ENCODE peak calls at places on chromosome 20, in nine cellular contexts. E, T, M, N, S, F, I, Q and V are unnamed samples.

GRCh38 chr20:2713285-2713684 is 20.7 kb downstream of the EBF4 start:
- DNase-seq in E (peak; percentile 52), T (no peak), M (no peak), N (no peak), S (no peak), F (no peak), I (no peak), Q (no peak), V (no peak)

GRCh38 chr20:36575066-36575743 is 1.8 kb downstream of the TGIF2 start:
- DNase-seq in E (peak; percentile 73), T (peak; percentile 36), M (peak; percentile 46), N (peak; percentile 50), S (peak; percentile 80), F (peak; percentile 33), I (no peak), Q (peak; percentile 52), V (no peak)

GRCh38 chr20:50744143-50744792 is 12.9 kb downstream of the PARD6B start:
- DNase-seq in E (peak; percentile 96), T (peak; percentile 62), M (peak; percentile 56), N (peak; percentile 53), S (peak; percentile 69), F (peak; percentile 67), I (no peak), Q (peak; percentile 70), V (peak; percentile 27)

GRCh38 chr20:16240355-16240754 is 332.9 kb downstream of the KIF16B start:
- DNase-seq in E (no peak), T (no peak), M (no peak), N (no peak), S (no peak), F (no peak), I (no peak), Q (no peak), V (no peak)

GRCh38 chr20:32963176-32963575 is 41.1 kb downstream of the SUN5 start:
- DNase-seq in E (no peak), T (no peak), M (no peak), N (no peak), S (no peak), F (no peak), I (peak; percentile 63), Q (no peak), V (no peak)

GRCh38 chr20:19889011-19889953 is 127.9 kb upstream of the NAA20 start:
- DNase-seq in E (no peak), T (no peak), M (peak; percentile 66), N (peak; percentile 83), S (no peak), F (peak; percentile 40), I (peak; percentile 80), Q (peak; percentile 74), V (no peak)

GRCh38 chr20:59933849-59934585 is 580 bp upstream of the SYCP2 start:
- DNase-seq in E (peak; percentile 49), T (peak; percentile 83), M (peak; percentile 86), N (peak; percentile 86), S (peak; percentile 75), F (peak; percentile 84), I (peak; percentile 95), Q (peak; percentile 88), V (no peak)

GRCh38 chr20:36340593-36340990 is 34.5 kb downstream of the DLGAP4 start:
- DNase-seq in E (no peak), T (no peak), M (no peak), N (no peak), S (no peak), F (no peak), I (no peak), Q (peak; percentile 34), V (no peak)

GRCh38 chr20:34771680-34772081 is 53.8 kb downstream of the NCOA6 start:
- DNase-seq in E (no peak), T (no peak), M (no peak), N (no peak), S (peak; percentile 24), F (no peak), I (no peak), Q (no peak), V (no peak)

GRCh38 chr20:32333988-32334885 is 23.9 kb upstream of the ASXL1 start:
- DNase-seq in E (no peak), T (no peak), M (peak; percentile 68), N (peak; percentile 77), S (peak; percentile 76), F (peak; percentile 35), I (peak; percentile 87), Q (no peak), V (no peak)

GRCh38 chr20:59452856-59453255 is 151.5 kb upstream of the PHACTR3 start:
- DNase-seq in E (no peak), T (no peak), M (no peak), N (no peak), S (no peak), F (no peak), I (peak; percentile 62), Q (no peak), V (no peak)

GRCh38 chr20:5722927-5723326 is 27.3 kb upstream of the SHLD1 start:
- DNase-seq in E (no peak), T (no peak), M (no peak), N (no peak), S (no peak), F (no peak), I (no peak), Q (no peak), V (no peak)

GRCh38 chr20:16115891-16116577 is 457.2 kb downstream of the KIF16B start:
- DNase-seq in E (no peak), T (peak; percentile 8), M (peak; percentile 23), N (no peak), S (peak; percentile 42), F (no peak), I (no peak), Q (no peak), V (no peak)

GRCh38 chr20:13684566-13685222 is 46.0 kb upstream of the TASP1 start:
- DNase-seq in E (no peak), T (no peak), M (no peak), N (no peak), S (no peak), F (no peak), I (no peak), Q (no peak), V (no peak)

GRCh38 chr20:49557449-49557848 is 10.5 kb downstream of the PTGIS start:
- DNase-seq in E (no peak), T (no peak), M (no peak), N (no peak), S (no peak), F (no peak), I (no peak), Q (no peak), V (no peak)

GRCh38 chr20:44279228-44279627 is 31.8 kb downstream of the FITM2 start:
- DNase-seq in E (no peak), T (no peak), M (no peak), N (no peak), S (no peak), F (no peak), I (no peak), Q (no peak), V (no peak)

GRCh38 chr20:4084721-4085120 is 69.4 kb upstream of the RNF24 start:
- DNase-seq in E (no peak), T (no peak), M (no peak), N (no peak), S (no peak), F (no peak), I (no peak), Q (no peak), V (no peak)

GRCh38 chr20:4087923-4088322 is 72.6 kb upstream of the RNF24 start:
- DNase-seq in E (no peak), T (no peak), M (no peak), N (no peak), S (no peak), F (no peak), I (no peak), Q (no peak), V (no peak)

GRCh38 chr20:62793757-62794006 is 2.6 kb upstream of the MRGBP start:
- DNase-seq in E (no peak), T (no peak), M (no peak), N (no peak), S (no peak), F (no peak), I (no peak), Q (no peak), V (no peak)
- H3K4me1 ChIP-seq in E (peaks cover 51% of the 10 kb centered on the region), T (peaks cover 14% of the 10 kb centered on the region), M (peaks cover 14% of the 10 kb centered on the region), N (peaks cover 34% of the 10 kb centered on the region), S (peaks cover 16% of the 10 kb centered on the region), F (peaks cover 16% of the 10 kb centered on the region), I (peaks cover 5% of the 10 kb centered on the region), Q (peaks cover 6% of the 10 kb centered on the region), V (peaks cover 3% of the 10 kb centered on the region)

DNA sequence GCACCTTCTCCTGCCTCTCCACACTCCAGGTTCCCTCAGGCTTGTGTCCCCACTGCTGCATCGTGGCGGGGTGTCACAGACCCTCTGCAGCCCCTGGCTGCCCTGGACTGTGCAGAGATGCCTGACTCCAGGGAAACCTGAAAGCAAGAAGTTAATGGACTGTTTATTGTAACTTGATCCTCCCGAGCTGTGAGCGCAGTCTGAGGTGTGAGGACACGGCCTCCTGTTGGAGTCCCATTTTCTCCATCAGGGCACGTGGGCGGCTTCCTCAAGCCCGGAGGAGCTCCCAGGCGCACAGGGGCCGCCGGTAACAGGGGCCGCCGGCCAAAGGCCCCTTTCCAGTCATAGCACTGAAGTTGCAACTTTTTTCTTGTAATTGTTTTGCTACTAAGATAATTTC is 16.9 kb downstream of the RBM38 start:
- DNase-seq in E (no peak), T (no peak), M (no peak), N (no peak), S (no peak), F (peak; percentile 8), I (peak; percentile 63), Q (no peak), V (no peak)
- H3K36me3 ChIP-seq in E (peaks cover 34% of the 10 kb centered on the region), T (no peaks in the 10 kb centered on the region), M (no peaks in the 10 kb centered on the region), N (peaks cover 49% of the 10 kb centered on the region), S (peaks cover 21% of the 10 kb centered on the region), F (peaks cover 4% of the 10 kb centered on the region), I (peaks cover 75% of the 10 kb centered on the region), Q (no peaks in the 10 kb centered on the region), V (peaks cover 23% of the 10 kb centered on the region)

GRCh38 chr20:38184098-38184497 is 19.0 kb upstream of the TGM2 start:
- DNase-seq in E (no peak), T (no peak), M (no peak), N (no peak), S (no peak), F (no peak), I (no peak), Q (no peak), V (no peak)

GRCh38 chr20:38186788-38187221 is 21.7 kb upstream of the TGM2 start:
- DNase-seq in E (no peak), T (no peak), M (no peak), N (no peak), S (no peak), F (no peak), I (no peak), Q (no peak), V (no peak)

GRCh38 chr20:38190166-38190565 is 25.1 kb upstream of the TGM2 start:
- DNase-seq in E (no peak), T (no peak), M (no peak), N (no peak), S (no peak), F (no peak), I (no peak), Q (no peak), V (no peak)

GRCh38 chr20:38190936-38191371 is 25.9 kb upstream of the TGM2 start:
- DNase-seq in E (no peak), T (no peak), M (peak; percentile 40), N (no peak), S (no peak), F (no peak), I (no peak), Q (no peak), V (no peak)

GRCh38 chr20:38187512-38187911 is 22.4 kb upstream of the TGM2 start:
- DNase-seq in E (peak; percentile 72), T (peak; percentile 41), M (no peak), N (no peak), S (no peak), F (no peak), I (no peak), Q (no peak), V (no peak)
- TF ChIP-seq CTCF in E (peak; percentile 50), T (no peak), M (no peak), N (no peak), S (no peak), F (no peak), I (peak; percentile 48), Q (no peak), V (peak; percentile 49)

GRCh38 chr20:25043499-25044260 is 14.3 kb downstream of the ACSS1 start:
- DNase-seq in E (no peak), T (no peak), M (no peak), N (no peak), S (no peak), F (peak; percentile 6), I (peak; percentile 74), Q (peak; percentile 43), V (no peak)
- H3K4me1 ChIP-seq in E (peaks cover 45% of the 10 kb centered on the region), T (no peaks in the 10 kb centered on the region), M (peaks cover 94% of the 10 kb centered on the region), N (peaks cover 82% of the 10 kb centered on the region), S (peaks cover 57% of the 10 kb centered on the region), F (peaks cover 93% of the 10 kb centered on the region), I (peaks cover 29% of the 10 kb centered on the region), Q (peaks cover 28% of the 10 kb centered on the region), V (peaks cover 61% of the 10 kb centered on the region)